ENCODE peak calls at places on chromosomes 1 and 21, in five cellular contexts. D is HCT116, E is SK-N-SH, A is lower lobe of right lung, F is osteocyte. T is an unnamed sample.

GRCh38 chr1:42962641-42963377 is 4.1 kb upstream of the SLC2A1 start:
- DNase-seq in D (no peak), E (no peak), A (no peak), F (no peak), T (no peak)

GRCh38 chr1:245971711-245972085 is 535.4 kb downstream of the SMYD3 start:
- DNase-seq in D (no peak), E (no peak), A (no peak), F (no peak), T (no peak)

GRCh38 chr21:42847051-42847707 is 32.2 kb downstream of the WDR4 start:
- DNase-seq in D (no peak), E (peak), A (peak), F (no peak), T (no peak)

GRCh38 chr1:223341111-223341510 is 22.9 kb downstream of the SUSD4 start:
- DNase-seq in D (no peak), E (no peak), A (no peak), F (no peak), T (no peak)

GRCh38 chr21:39625211-39625895 is 12.6 kb downstream of the B3GALT5 start:
- DNase-seq in D (no peak), E (no peak), A (no peak), F (peak), T (peak)

GRCh38 chr21:42535602-42536171 is 22.0 kb downstream of the SLC37A1 start:
- DNase-seq in D (no peak), E (no peak), A (peak), F (no peak), T (no peak)

GRCh38 chr1:41612953-41613352 is 128.5 kb upstream of the EDN2 start:
- DNase-seq in D (no peak), E (no peak), A (no peak), F (peak), T (no peak)

GRCh38 chr1:103197266-103197665 is 88.9 kb upstream of the COL11A1 start:
- DNase-seq in D (no peak), E (no peak), A (no peak), F (no peak), T (no peak)

GRCh38 chr1:241271427-241271826 is 85.6 kb downstream of the RGS7 start:
- DNase-seq in D (no peak), E (no peak), A (no peak), F (no peak), T (peak)

GRCh38 chr1:6831368-6831767 is 46.1 kb downstream of the CAMTA1 start:
- DNase-seq in D (no peak), E (peak), A (no peak), F (no peak), T (no peak)

GRCh38 chr21:26557106-26557505 is 16.0 kb downstream of the CYYR1 start:
- DNase-seq in D (no peak), E (no peak), A (no peak), F (no peak), T (no peak)

GRCh38 chr1:207579436-207579799 is 65.5 kb upstream of the CR1L start:
- DNase-seq in D (peak), E (peak), A (peak), F (no peak), T (peak)

GRCh38 chr21:40846057-40846456 is 901 bp downstream of the DSCAM start:
- DNase-seq in D (no peak), E (no peak), A (no peak), F (no peak), T (no peak)

GRCh38 chr1:72296481-72296880 is 14.1 kb upstream of the NEGR1 start:
- DNase-seq in D (no peak), E (no peak), A (no peak), F (no peak), T (no peak)

GRCh38 chr1:151583796-151584195 is 28.1 kb upstream of the SNX27 start:
- DNase-seq in D (no peak), E (no peak), A (no peak), F (no peak), T (no peak)

GRCh38 chr1:74609810-74610371 is 63.7 kb downstream of the ERICH3 start:
- DNase-seq in D (no peak), E (no peak), A (no peak), F (no peak), T (no peak)

GRCh38 chr21:27694667-27695066 is 727.8 kb upstream of the ADAMTS5 start:
- DNase-seq in D (no peak), E (no peak), A (no peak), F (no peak), T (no peak)

GRCh38 chr21:23130308-23130707 is 2132.1 kb downstream of the NCAM2 start:
- DNase-seq in D (no peak), E (no peak), A (no peak), F (no peak), T (no peak)

GRCh38 chr1:93556291-93556690 is 108.4 kb downstream of the FNBP1L start:
- DNase-seq in D (no peak), E (no peak), A (no peak), F (no peak), T (no peak)

GRCh38 chr1:208437416-208437815 is 193.2 kb upstream of the PLXNA2 start:
- DNase-seq in D (no peak), E (no peak), A (no peak), F (no peak), T (no peak)

GRCh38 chr1:235882816-235883215 is 16.1 kb upstream of the LYST start:
- DNase-seq in D (no peak), E (no peak), A (no peak), F (peak), T (no peak)

GRCh38 chr1:16248603-16249534 is 11.9 kb upstream of the CPLANE2 start:
- DNase-seq in D (peak), E (peak), A (peak), F (no peak), T (peak)

GRCh38 chr1:1299686-1300351 is 7.9 kb downstream of the ACAP3 start:
- DNase-seq in D (no peak), E (no peak), A (no peak), F (no peak), T (peak)

GRCh38 chr1:37752583-37753471 is 12.1 kb downstream of the EPHA10 start:
- DNase-seq in D (peak), E (peak), A (no peak), F (no peak), T (peak)

GRCh38 chr1:198253668-198254067 is 96.9 kb downstream of the NEK7 start:
- DNase-seq in D (no peak), E (no peak), A (no peak), F (no peak), T (peak)

GRCh38 chr21:44454747-44455523 is at the start of gene LRRC3:
- DNase-seq in D (peak), E (peak), A (peak), F (no peak), T (peak)

GRCh38 chr1:67570473-67571143 is 114.4 kb upstream of the GADD45A start:
- DNase-seq in D (no peak), E (no peak), A (no peak), F (no peak), T (peak)

GRCh38 chr1:8082945-8083344 is 56.8 kb upstream of the ERRFI1 start:
- DNase-seq in D (no peak), E (no peak), A (no peak), F (no peak), T (no peak)

GRCh38 chr1:200556005-200556404 is 64.5 kb downstream of the KIF14 start:
- DNase-seq in D (no peak), E (no peak), A (no peak), F (no peak), T (no peak)
- TF ChIP-seq CTCF in D (no peak), E (no peak), A (no peak), F (peak), T (no peak)

GRCh38 chr1:221886311-221887090 is 144.6 kb upstream of the DUSP10 start:
- DNase-seq in D (no peak), E (no peak), A (no peak), F (no peak), T (no peak)
- TF ChIP-seq CTCF in D (no peak), E (no peak), A (no peak), F (no peak), T (no peak)

DNA sequence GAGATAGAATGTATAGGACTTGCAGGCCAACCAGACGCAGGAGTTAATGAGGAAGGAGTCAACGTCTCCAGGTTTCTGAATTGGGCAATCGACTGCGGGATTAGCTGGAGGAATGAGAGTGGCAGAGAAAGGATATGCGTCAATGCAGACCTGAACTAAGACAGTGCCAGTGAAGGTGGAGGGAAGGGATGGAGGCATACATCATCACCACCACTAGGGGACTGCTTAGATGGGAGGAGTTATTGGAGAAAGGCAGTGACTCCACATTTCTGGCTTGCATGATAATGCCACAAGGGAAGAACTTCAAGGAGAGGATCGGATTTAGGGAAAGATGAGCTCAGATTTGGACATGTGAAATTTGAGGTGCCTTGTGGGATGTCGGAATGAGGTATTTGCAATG is 17.4 kb downstream of the VASH2 start:
- DNase-seq in D (peak), E (peak), A (no peak), F (no peak), T (peak)
- TF ChIP-seq CTCF in D (peak), E (peak), A (peak), F (peak), T (peak)

GRCh38 chr1:205543351-205544305 is 39.2 kb downstream of the CDK18 start:
- DNase-seq in D (no peak), E (peak), A (peak), F (peak), T (peak)

GRCh38 chr1:205545991-205546390 is 41.5 kb downstream of the CDK18 start:
- DNase-seq in D (no peak), E (no peak), A (no peak), F (peak), T (no peak)

GRCh38 chr1:205545001-205545919 is 40.8 kb downstream of the CDK18 start:
- DNase-seq in D (no peak), E (no peak), A (no peak), F (peak), T (no peak)

GRCh38 chr1:205546541-205546940 is 42.1 kb downstream of the CDK18 start:
- DNase-seq in D (no peak), E (no peak), A (no peak), F (no peak), T (no peak)

DNA sequence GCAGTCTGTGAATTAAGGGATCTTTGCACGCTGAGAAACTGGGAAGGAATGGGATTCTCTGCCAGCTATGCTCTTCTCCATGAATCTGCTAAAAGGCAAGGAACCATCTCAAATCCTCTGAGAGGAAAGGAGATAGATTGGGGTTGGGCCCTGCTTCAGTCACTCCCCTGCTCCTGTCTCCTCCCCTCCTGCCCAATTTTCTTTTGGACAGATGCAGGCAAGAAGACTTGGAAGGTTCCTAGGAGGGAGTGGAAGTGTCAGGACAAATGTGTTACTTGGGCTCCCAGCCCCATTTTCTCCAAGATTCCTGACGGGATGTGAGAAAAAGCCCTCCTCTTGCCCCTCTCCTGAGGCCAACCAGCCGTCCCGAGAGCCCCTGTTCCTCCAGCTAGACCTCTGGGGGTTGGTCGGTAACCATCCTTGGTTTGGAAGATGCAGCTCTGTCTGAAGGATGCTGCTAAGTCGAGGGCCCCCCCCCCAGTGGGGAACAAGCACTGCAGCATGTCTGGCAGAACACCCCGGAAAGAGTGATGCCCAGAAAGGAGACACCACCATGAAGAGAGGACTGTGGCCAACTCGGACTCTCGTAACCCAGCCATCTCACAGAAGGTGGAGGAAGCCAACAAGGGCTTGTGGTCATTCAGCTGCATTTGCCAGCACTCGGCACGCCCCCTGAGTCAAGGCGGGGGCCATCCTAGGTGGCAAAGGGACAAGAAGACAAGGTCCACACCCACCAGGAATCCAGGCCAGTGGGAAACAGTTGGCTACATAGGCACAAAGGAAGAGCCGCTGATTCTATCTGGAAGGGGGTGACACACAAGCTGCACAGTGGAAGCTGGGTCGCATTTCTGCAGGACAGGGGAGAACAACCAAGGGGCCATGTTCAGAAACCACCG is 43.7 kb downstream of the CDK18 start:
- DNase-seq in D (no peak), E (no peak), A (no peak), F (peak), T (no peak)
- TF ChIP-seq CTCF in D (no peak), E (no peak), A (no peak), F (no peak), T (no peak)

GRCh38 chr1:101073836-101074235 is 48.3 kb upstream of the DPH5 start:
- DNase-seq in D (no peak), E (no peak), A (no peak), F (no peak), T (no peak)
- TF ChIP-seq CTCF in D (no peak), E (no peak), A (no peak), F (no peak), T (no peak)

GRCh38 chr1:234607091-234608025 is 2.6 kb downstream of the IRF2BP2 start:
- DNase-seq in D (no peak), E (no peak), A (peak), F (no peak), T (peak)
- TF ChIP-seq CTCF in D (no peak), E (peak), A (peak), F (no peak), T (no peak)

GRCh38 chr1:237799762-237800474 is 90.8 kb downstream of the ZP4 start:
- DNase-seq in D (no peak), E (peak), A (no peak), F (no peak), T (peak)
- TF ChIP-seq CTCF in D (peak), E (peak), A (no peak), F (peak), T (peak)

DNA sequence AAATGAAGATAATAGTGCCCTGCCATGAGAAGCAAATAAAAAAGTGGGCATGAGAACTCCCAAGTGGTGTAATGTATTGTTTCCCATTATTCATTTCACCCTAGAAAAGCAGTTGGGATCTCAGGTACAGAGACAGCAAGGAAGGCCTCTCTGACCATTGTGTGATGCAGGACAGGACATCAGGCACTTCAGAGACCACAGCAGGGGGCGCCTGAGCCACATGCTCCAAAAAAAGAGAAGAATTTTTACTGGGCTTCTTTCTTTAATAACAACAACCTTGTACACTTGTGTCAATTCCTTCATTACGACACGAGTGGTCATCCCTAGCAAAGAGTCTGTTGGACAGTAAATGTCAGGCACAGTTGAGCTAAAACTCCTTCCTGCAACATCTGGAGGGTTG is 533.3 kb downstream of the OMA1 start:
- DNase-seq in D (no peak), E (no peak), A (no peak), F (no peak), T (peak)
- TF ChIP-seq CTCF in D (no peak), E (no peak), A (no peak), F (no peak), T (peak)

GRCh38 chr1:29332204-29332603 is 95.9 kb downstream of the PTPRU start:
- DNase-seq in D (peak), E (no peak), A (no peak), F (no peak), T (peak)
- TF ChIP-seq CTCF in D (peak), E (peak), A (peak), F (peak), T (peak)